ENCODE peak calls at places on chromosomes 12 and 14, in four cellular contexts. C, W, K and Y are unnamed samples.

GRCh38 chr14:85250369-85250768 is 279.6 kb upstream of the FLRT2 start:
- DNase-seq in W (no peak), C (no peak), K (no peak), Y (no peak)

GRCh38 chr14:25303934-25304333 is 254.0 kb upstream of the STXBP6 start:
- DNase-seq in W (no peak), C (no peak), K (no peak), Y (no peak)

GRCh38 chr14:75709207-75709812 is 48.3 kb downstream of the TTLL5 start:
- DNase-seq in W (peak; percentile 68), C (peak; percentile 71), K (peak; percentile 85), Y (peak; percentile 70)

GRCh38 chr12:69936214-69936731 is 111.2 kb downstream of the MYRFL start:
- DNase-seq in K (no peak), C (no peak), W (no peak), Y (no peak)

GRCh38 chr12:119593578-119594398 is at the start of gene TMEM233:
- DNase-seq in C (no peak), K (no peak), W (no peak), Y (peak; percentile 84)

GRCh38 chr14:53871947-53872346 is 84.7 kb downstream of the BMP4 start:
- DNase-seq in K (no peak), C (no peak), W (no peak), Y (no peak)

GRCh38 chr14:91294153-91294552 is 49.6 kb upstream of the GPR68 start:
- DNase-seq in W (no peak), K (no peak), C (no peak), Y (no peak)

GRCh38 chr12:127273621-127274020 is 993.3 kb upstream of the TMEM132C start:
- DNase-seq in K (no peak), W (no peak), C (no peak), Y (no peak)

GRCh38 chr12:58313091-58313855 is 371.9 kb downstream of the ATP23 start:
- DNase-seq in C (no peak), W (no peak), K (no peak), Y (no peak)

GRCh38 chr12:52440821-52441319 is 6.7 kb upstream of the KRT75 start:
- DNase-seq in K (no peak), W (no peak), C (no peak), Y (no peak)

GRCh38 chr14:67485501-67486095 is 2.9 kb downstream of the TMEM229B start:
- DNase-seq in C (no peak), K (no peak), W (no peak), Y (no peak)

GRCh38 chr12:42326466-42327226 is 679 bp downstream of the PPHLN1 start:
- DNase-seq in W (peak; percentile 20), C (no peak), K (no peak), Y (no peak)

GRCh38 chr14:68824517-68825347 is 31.9 kb upstream of the ZFP36L1 start:
- DNase-seq in K (peak; percentile 87), C (peak; percentile 84), W (peak; percentile 61), Y (peak; percentile 79)

GRCh38 chr14:65170768-65171251 is 68.5 kb upstream of the MAX start:
- DNase-seq in C (no peak), K (no peak), W (peak; percentile 54), Y (no peak)

GRCh38 chr12:6178981-6179761 is 21.0 kb upstream of the CD9 start:
- DNase-seq in K (no peak), W (no peak), C (no peak), Y (no peak)

GRCh38 chr12:90991952-90992465 is 12.8 kb downstream of the EPYC start:
- DNase-seq in K (no peak), C (no peak), W (no peak), Y (no peak)

GRCh38 chr14:102249041-102249440 is 55.9 kb downstream of the MOK start:
- DNase-seq in W (no peak), C (no peak), K (no peak), Y (no peak)

GRCh38 chr14:102544745-102545460 is 35.3 kb upstream of the ANKRD9 start:
- DNase-seq in K (no peak), W (no peak), C (no peak), Y (no peak)

GRCh38 chr12:10554228-10554970 is 48.7 kb downstream of the EIF2S3B start:
- DNase-seq in C (no peak), W (no peak), K (no peak), Y (no peak)

GRCh38 chr12:49019435-49020317 is 1.1 kb upstream of the PRKAG1 start:
- DNase-seq in K (peak; percentile 22), C (no peak), W (peak; percentile 47), Y (no peak)

GRCh38 chr12:106415134-106415533 is 57.6 kb downstream of the POLR3B start:
- DNase-seq in C (no peak), W (no peak), K (no peak), Y (no peak)

GRCh38 chr12:3730111-3730510 is 22.8 kb downstream of the CRACR2A start:
- DNase-seq in C (no peak), K (no peak), W (no peak), Y (no peak)

GRCh38 chr12:45730842-45731336 is 1.4 kb downstream of the ARID2 start:
- DNase-seq in K (no peak), C (no peak), W (peak; percentile 26), Y (no peak)

GRCh38 chr14:55688566-55688965 is 108.6 kb downstream of the KTN1 start:
- DNase-seq in K (no peak), W (no peak), C (no peak), Y (no peak)

GRCh38 chr12:18343708-18344107 is 82.4 kb downstream of the PIK3C2G start:
- DNase-seq in W (no peak), K (no peak), C (no peak), Y (no peak)

GRCh38 chr12:121806556-121807308 is 2.9 kb downstream of the SETD1B start:
- DNase-seq in K (no peak), C (no peak), W (no peak), Y (no peak)

GRCh38 chr12:58639323-58639934 is 280.9 kb downstream of the LRIG3 start:
- DNase-seq in K (no peak), W (no peak), C (no peak), Y (no peak)

GRCh38 chr14:41393512-41393911 is 213.2 kb upstream of the LRFN5 start:
- DNase-seq in C (no peak), K (no peak), W (no peak), Y (no peak)

GRCh38 chr12:113169697-113170096 is 15.6 kb downstream of the DDX54 start:
- DNase-seq in C (no peak), K (no peak), W (no peak), Y (no peak)

GRCh38 chr12:12837025-12837872 is 24.1 kb downstream of the DDX47 start:
- DNase-seq in C (no peak), W (no peak), K (peak; percentile 55), Y (no peak)

GRCh38 chr14:20971705-20972021 is 16.4 kb downstream of the RNASE2 start:
- DNase-seq in W (no peak), K (no peak), C (no peak), Y (no peak)

GRCh38 chr14:20969336-20969735 is 14.0 kb downstream of the RNASE2 start:
- DNase-seq in C (no peak), K (no peak), W (no peak), Y (no peak)

GRCh38 chr14:20973501-20973900 is 16.3 kb upstream of the METTL17 start:
- DNase-seq in C (no peak), W (no peak), K (no peak), Y (no peak)

GRCh38 chr14:20970647-20970982 is 15.3 kb downstream of the RNASE2 start:
- DNase-seq in W (no peak), K (no peak), C (no peak), Y (no peak)

DNA sequence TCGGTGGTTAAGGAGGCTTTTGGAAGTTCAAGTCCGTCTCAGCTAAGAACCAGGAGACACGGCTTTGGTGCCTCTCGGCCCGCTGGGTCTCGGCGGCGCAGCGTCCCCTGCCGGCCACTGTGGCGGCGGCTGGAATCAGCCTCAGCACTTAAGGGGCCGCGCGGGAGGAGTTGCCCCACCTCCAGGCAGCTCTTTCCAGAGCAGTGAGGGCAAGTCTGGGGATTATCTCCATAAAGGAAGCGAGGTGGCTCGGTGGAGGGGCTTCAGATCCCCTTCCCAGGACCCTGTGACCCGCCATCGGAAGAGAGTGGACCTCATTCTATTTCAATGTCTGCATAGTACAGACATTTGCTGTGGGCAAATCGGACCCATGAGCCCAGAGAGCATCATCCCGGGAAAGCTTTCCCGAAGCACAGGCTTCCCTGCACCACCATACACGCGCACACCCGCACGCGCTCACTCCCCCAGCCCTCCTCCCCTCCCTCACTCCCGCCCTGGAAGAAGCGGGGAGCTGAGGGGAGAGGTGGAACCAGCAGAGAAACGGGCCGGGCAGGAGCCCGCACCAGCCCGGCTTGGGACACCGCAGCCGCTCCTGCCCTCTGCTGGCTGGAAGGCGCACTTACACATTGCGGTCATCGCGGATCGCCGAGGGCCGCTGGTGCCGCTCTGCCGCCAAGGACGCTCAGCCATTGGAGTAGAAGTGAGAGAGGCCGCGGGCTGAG is 15.9 kb downstream of the RNASE2 start:
- DNase-seq in W (peak; percentile 76), K (peak; percentile 82), C (peak; percentile 60), Y (peak; percentile 62)
- TF ChIP-seq POLR2A in W (no peak), K (peak; percentile 21), C (peak; percentile 0), Y (no peak)

DNA sequence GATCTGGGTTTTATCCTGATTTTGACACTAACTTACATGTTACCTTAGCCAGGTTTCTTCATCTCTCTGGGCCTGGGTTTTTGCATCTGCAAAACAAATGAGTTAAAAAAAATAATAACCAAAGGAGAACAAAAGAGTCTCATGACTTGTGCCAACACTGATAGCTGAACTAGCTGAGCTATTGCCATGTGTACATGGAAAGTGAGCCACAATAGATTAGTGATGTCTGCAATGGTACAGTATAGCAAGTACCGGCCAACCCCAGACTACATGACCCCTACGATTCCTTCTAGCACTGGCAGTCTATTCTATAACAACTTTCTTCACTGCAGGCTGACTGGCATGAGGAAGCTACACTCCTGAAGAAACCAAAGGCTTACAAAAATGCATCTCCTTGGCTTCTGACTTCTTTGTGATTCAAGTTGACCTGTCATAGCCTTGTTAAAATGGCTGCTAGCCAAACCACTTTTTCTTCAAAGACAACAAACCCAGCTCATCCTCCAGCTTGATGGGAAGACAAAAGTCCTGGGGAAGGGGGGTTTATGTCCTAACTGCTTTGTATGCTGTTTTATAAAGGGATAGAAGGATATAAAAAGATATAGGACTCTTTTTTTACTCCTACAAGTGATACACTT is 123.7 kb downstream of the DAD1 start:
- DNase-seq in C (no peak), W (no peak), K (no peak), Y (no peak)
- TF ChIP-seq POLR2A in C (no peak), W (no peak), K (no peak), Y (no peak)

DNA sequence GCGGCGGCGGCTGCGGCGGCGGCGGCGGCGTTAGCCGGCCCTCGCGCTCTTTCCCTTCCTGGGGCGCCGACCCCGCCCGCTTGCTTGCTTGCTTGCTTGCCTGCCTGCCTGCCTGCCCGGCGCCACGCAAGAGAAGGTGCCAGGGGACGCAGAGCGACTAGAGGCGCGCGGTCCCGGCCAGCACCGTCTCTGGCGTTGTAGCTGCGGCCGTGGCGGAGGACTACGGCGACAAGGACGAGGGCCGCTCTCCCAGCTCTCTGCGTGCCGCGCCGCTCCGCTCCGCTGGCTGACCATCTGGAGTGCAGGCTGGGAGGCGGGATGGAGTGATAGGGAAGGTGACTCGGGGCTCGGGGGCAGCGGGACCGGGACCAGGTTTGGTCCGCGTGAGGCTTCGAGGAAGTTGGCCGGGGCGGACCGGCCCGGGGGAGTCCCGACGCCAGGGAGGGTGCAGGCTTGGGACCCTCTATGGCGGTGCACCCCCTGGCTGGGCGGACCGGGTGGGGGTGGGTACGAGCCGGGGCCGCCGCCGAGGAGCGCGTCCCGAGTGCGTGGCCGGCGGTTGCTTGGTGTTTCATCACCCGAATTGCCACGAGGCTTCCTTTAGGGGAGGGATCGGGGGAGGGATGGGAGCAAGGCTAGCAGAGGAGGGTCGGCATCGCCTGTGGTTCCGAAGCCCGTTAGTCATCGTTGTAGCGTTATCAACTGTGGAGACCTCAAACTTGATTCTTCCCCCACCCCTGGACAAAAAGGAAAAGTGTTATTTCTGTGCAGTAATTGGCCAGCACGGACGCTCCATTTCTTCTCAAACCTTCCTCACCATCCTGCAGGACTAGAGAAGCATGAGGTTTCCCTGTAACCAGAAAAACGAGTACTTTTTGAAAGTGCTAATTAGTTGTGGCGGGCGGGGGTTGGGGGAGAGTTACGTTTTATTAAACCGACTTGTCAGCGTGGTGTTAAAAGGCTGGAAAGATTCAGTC is 566 bp downstream of the XPOT start:
- DNase-seq in K (peak; percentile 60), W (peak; percentile 31), C (no peak), Y (peak; percentile 63)
- TF ChIP-seq POLR2A in K (peak; percentile 80), W (no peak), C (no peak), Y (peak; percentile 89)

GRCh38 chr14:105301103-105301914 is 508 bp upstream of the BRF1 start:
- DNase-seq in K (peak; percentile 99), W (peak; percentile 100), C (peak; percentile 98), Y (peak; percentile 97)
- TF ChIP-seq POLR2A in K (peak; percentile 56), W (peak; percentile 74), C (peak; percentile 55), Y (peak; percentile 49)